ENCODE peak calls at places on chromosome X, in four cellular contexts. Y is astrocyte of the spinal cord, A is uterus, S is AG10803. X is an unnamed sample.

GRCh38 chrX:141405878-141406492 is 163.7 kb upstream of the SPANXC start:
- DNase-seq in Y (peak), S (peak), A (no peak), X (peak)

GRCh38 chrX:55026840-55027239 is 3.9 kb downstream of the ALAS2 start:
- DNase-seq in S (no peak), A (no peak), Y (no peak), X (no peak)

GRCh38 chrX:68829594-68830485 is 1.0 kb downstream of the EFNB1 start:
- DNase-seq in Y (peak), S (peak), A (peak), X (peak)

GRCh38 chrX:64975491-64975890 is 759 bp downstream of the ZC4H2 start:
- DNase-seq in S (no peak), A (peak), Y (peak), X (peak)

GRCh38 chrX:69237228-69237627 is 72.0 kb upstream of the PJA1 start:
- DNase-seq in A (no peak), S (no peak), Y (no peak), X (no peak)

GRCh38 chrX:150517303-150517896 is 51.0 kb upstream of the MTM1 start:
- DNase-seq in S (peak), A (no peak), Y (no peak), X (peak)

GRCh38 chrX:110786486-110786885 is 9.1 kb downstream of the CHRDL1 start:
- DNase-seq in Y (peak), S (peak), A (no peak), X (peak)

GRCh38 chrX:11546917-11547316 is 118.8 kb downstream of the ARHGAP6 start:
- DNase-seq in S (no peak), Y (no peak), A (no peak), X (no peak)

GRCh38 chrX:63784346-63784901 is 590 bp downstream of the ARHGEF9 start:
- DNase-seq in S (no peak), A (no peak), Y (no peak), X (no peak)

GRCh38 chrX:133401539-133401938 is 13.8 kb downstream of the GPC4 start:
- DNase-seq in A (no peak), Y (peak), S (no peak), X (peak)

GRCh38 chrX:77788050-77788449 is 2.0 kb upstream of the ATRX start:
- DNase-seq in A (no peak), Y (no peak), S (peak), X (peak)

GRCh38 chrX:133364201-133364600 is 51.1 kb downstream of the GPC4 start:
- DNase-seq in Y (no peak), S (peak), A (no peak), X (no peak)

GRCh38 chrX:30975467-30975866 is 86.4 kb upstream of the TAB3 start:
- DNase-seq in Y (no peak), A (no peak), S (no peak), X (no peak)

GRCh38 chrX:30967516-30967915 is 78.5 kb upstream of the TAB3 start:
- DNase-seq in A (no peak), Y (no peak), S (no peak), X (no peak)

GRCh38 chrX:30973784-30974427 is 84.9 kb upstream of the TAB3 start:
- DNase-seq in A (no peak), S (no peak), Y (no peak), X (no peak)

GRCh38 chrX:30971761-30972603 is 82.9 kb upstream of the TAB3 start:
- DNase-seq in Y (peak), A (no peak), S (peak), X (peak)
- H3K4me3 ChIP-seq in Y (peak), A (no peak), S (peak), X (no peak)

GRCh38 chrX:843306-843705 is 212.7 kb downstream of the SHOX start:
- DNase-seq in A (no peak), Y (no peak), S (no peak), X (no peak)

GRCh38 chrX:853304-853703 is 222.7 kb downstream of the SHOX start:
- DNase-seq in S (no peak), A (no peak), Y (no peak), X (no peak)

GRCh38 chrX:850471-850916 is 219.9 kb downstream of the SHOX start:
- DNase-seq in A (no peak), Y (no peak), S (peak), X (no peak)

DNA sequence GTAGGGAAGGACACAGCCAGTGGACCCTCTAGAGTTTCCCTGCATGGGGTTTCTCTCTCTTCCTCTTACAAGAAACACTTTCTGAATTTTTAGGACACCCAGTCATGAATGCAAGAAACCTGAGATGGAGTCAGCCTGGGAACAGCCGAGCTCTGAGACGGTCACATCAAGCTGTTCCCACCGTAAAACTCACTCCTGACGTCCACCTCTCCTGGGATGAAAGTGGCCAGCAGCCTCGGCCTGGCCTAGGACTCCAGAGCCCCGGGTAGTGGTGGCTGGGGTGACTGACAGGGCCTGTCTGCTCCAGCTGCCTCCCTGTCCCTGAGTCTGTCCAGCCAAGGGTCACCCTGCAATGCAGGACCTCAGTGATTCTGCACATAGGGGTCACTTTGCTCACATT is 217.8 kb downstream of the SHOX start:
- DNase-seq in S (no peak), Y (no peak), A (no peak), X (no peak)
- H3K4me3 ChIP-seq in S (no peak), Y (no peak), A (no peak), X (no peak)

DNA sequence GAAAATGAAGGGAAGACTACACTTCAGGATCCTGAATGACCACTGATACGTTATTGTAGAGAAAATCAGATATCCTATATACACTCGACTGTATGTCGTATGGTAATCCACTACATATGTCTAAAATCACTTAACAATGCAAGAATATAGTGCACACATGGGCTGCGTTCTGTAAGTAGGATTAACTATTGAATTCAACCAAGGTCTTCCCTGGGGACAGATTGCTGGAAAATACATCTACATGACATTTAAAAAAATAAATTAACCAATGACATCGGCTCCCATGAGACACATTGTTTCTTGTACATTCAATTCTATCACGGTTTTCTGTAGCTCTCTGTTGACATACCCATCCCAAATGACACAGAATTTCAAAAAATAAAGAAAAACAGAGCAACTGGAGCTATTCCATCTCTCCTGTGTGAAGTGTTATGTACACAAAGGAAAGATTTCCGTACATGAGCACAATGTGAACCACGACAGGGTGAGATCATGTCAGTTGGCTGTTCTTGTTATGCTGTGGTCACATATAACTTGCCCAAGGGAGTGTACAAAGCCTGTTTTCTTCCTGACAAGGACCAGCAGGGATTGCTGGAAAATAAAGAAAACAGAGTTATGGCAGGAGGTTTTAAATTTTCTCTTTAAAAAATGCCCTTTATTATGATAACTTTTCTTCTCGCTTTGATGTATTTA is 6.0 kb downstream of the ENOX2 start:
- DNase-seq in A (no peak), Y (peak), S (peak), X (peak)
- H3K4me3 ChIP-seq in A (no peak), Y (no peak), S (no peak), X (no peak)

GRCh38 chrX:84189125-84189524 is 1.1 kb upstream of the RPS6KA6 start:
- DNase-seq in Y (no peak), S (no peak), A (no peak), X (no peak)

GRCh38 chrX:84187501-84188319 is at the start of gene RPS6KA6:
- DNase-seq in Y (peak), S (peak), A (peak), X (peak)

GRCh38 chrX:84182521-84182920 is 5.5 kb downstream of the RPS6KA6 start:
- DNase-seq in A (no peak), Y (no peak), S (no peak), X (no peak)

GRCh38 chrX:84188320-84188834 is 378 bp upstream of the RPS6KA6 start:
- DNase-seq in S (peak), A (peak), Y (peak), X (peak)

GRCh38 chrX:84186603-84187358 is 1.2 kb downstream of the RPS6KA6 start:
- DNase-seq in Y (no peak), S (no peak), A (no peak), X (peak)
- H3K4me3 ChIP-seq in Y (peak), S (peak), A (peak), X (peak)

DNA sequence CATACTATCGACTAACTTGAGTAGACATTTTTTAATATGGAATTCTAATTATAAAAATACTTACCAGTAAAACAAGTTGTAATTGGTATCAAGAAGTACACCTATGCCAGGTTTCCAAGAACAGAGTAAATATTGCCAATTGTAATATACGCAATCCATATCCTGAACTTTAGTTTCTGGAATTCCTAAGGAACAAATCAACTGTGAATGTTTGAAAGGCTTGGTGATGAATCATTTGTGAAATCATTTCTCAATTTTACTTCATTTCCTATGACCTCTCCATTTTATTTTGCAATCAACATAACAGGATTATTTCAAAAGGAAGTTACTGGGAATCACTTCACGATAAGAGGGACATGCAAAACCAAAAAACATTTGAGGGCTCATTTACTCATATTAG is 3.7 kb downstream of the IL13RA2 start:
- DNase-seq in Y (no peak), A (no peak), S (peak), X (peak)
- H3K4me3 ChIP-seq in Y (no peak), A (no peak), S (no peak), X (no peak)

GRCh38 chrX:40088299-40088625 is 9.5 kb downstream of the BCOR start:
- DNase-seq in Y (no peak), S (no peak), A (no peak), X (no peak)
- H3K4me3 ChIP-seq in Y (no peak), S (no peak), A (no peak), X (no peak)

GRCh38 chrX:48540480-48540879 is 966 bp downstream of the TBC1D25 start:
- DNase-seq in A (no peak), Y (no peak), S (no peak), X (no peak)
- H3K4me3 ChIP-seq in A (peak), Y (peak), S (peak), X (peak)

GRCh38 chrX:118823263-118824172 is at the start of gene ZCCHC12:
- DNase-seq in Y (peak), A (peak), S (no peak), X (peak)

DNA sequence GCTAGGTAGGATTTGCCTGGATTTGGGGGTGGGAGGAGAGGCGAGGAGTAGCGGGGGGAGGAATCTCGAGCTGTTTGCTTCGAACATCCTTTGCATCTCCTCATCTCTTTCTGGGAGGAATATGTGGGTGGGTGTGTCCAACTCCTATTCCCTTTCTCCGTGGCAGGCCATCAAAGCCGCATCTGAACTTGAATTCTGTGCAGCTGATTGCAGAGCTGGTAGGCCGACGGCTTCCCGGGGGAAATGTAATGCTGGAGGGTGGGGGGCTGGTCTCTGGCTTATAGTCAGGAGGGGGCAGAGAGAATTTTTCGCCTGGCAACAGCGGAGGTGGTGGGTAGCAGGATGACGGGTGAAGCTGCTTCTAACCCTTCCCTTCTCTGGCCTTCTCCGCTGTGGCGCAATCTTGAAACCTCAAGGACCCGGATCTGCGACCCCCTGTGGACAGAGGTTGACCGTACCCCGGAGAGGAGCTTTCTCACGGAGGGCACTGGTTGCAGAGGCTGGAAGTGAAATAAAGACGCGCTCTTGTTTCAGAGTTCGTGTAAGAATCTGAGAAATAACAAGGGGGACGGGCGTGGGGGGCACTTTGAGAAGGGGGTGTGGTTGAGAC is 654 bp downstream of the ZCCHC12 start:
- DNase-seq in A (no peak), Y (no peak), S (no peak), X (no peak)
- H3K4me3 ChIP-seq in A (peak), Y (peak), S (no peak), X (no peak)

DNA sequence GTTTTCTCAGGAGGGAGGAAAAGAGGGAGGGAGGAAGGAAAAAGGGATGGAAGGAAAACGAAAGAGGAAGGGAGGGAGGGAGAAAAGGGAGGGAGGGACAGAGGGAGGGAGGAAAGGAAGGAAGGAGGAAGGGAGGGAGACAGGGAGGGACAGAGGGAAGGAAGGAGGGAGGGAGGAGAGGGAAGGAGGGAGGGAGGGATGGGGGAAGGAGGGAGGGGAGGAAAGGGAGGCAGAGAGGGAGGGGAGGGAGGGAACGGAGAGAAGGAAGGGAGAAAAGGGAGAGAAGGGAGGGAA is 15.4 kb downstream of the DHRSX start:
- DNase-seq in Y (no peak), S (peak), A (no peak), X (peak)
- H3K4me3 ChIP-seq in Y (peak), S (peak), A (peak), X (peak)